ENCODE peak calls at places on chromosome 21, in five cellular contexts. M is suprapubic skin, F is mammary epithelial cell, G is testis, V is thoracic aorta. H is an unnamed sample.

GRCh38 chr21:28099296-28099695 is 893.4 kb downstream of the LTN1 start:
- DNase-seq in V (no peak), G (peak), M (no peak), F (no peak), H (no peak)

GRCh38 chr21:32955307-32955937 is 70.3 kb upstream of the OLIG2 start:
- DNase-seq in M (no peak), V (no peak), F (no peak), G (no peak), H (no peak)

GRCh38 chr21:25573409-25574206 is 33.7 kb downstream of the MRPL39 start:
- DNase-seq in F (peak), M (no peak), G (no peak), V (no peak), H (no peak)

GRCh38 chr21:29342394-29342957 is 43.8 kb downstream of the BACH1 start:
- DNase-seq in G (no peak), M (no peak), V (peak), F (peak), H (no peak)

GRCh38 chr21:15421947-15422346 is 307.8 kb upstream of the USP25 start:
- DNase-seq in F (peak), V (no peak), G (no peak), M (no peak), H (no peak)

GRCh38 chr21:26499475-26499874 is 73.6 kb downstream of the CYYR1 start:
- DNase-seq in F (no peak), M (no peak), V (no peak), G (no peak), H (no peak)

GRCh38 chr21:16837319-16837718 is 675.5 kb upstream of the CXADR start:
- DNase-seq in F (no peak), M (no peak), G (no peak), V (no peak), H (no peak)

GRCh38 chr21:32102426-32102825 is 176.4 kb downstream of the MIS18A start:
- DNase-seq in F (no peak), V (no peak), M (no peak), G (no peak), H (no peak)

DNA sequence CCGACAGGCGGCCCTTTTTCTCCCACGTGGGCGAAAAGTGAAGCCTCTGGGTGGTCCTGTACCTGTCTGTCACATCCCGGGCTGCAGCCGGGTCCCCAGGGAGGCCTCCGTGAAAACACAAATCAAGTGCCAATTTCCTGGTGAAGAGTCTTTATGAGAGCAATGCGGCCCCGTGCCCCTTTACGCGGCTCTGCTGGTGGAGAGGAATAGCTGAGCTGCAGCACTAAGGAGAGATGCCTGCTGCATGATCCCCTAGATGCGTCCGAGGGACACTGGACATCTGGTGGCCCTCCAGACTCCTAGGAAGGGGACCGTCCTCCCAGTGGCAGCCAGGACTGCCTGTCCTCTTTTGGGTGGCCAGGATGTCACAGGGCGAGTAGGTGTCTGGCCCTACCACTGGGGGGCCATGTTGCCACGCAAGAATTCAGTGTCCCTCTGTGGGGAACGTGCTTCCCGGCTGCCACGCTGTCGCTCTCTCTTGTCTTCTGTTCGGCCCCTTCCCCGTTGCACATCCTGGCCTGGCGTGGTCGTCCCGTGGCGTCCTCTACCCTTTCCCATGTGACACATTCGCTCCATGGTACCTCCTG is 38.7 kb downstream of the COL18A1 start:
- DNase-seq in G (no peak), F (no peak), V (no peak), M (no peak), H (no peak)
- TF ChIP-seq CTCF in G (no peak), F (no peak), V (no peak), M (no peak), H (no peak)

GRCh38 chr21:23394458-23394857 is 2212.8 kb downstream of the MRPL39 start:
- DNase-seq in M (no peak), G (no peak), F (no peak), V (no peak), H (no peak)
- TF ChIP-seq CTCF in M (no peak), G (no peak), F (no peak), V (no peak), H (peak)

DNA sequence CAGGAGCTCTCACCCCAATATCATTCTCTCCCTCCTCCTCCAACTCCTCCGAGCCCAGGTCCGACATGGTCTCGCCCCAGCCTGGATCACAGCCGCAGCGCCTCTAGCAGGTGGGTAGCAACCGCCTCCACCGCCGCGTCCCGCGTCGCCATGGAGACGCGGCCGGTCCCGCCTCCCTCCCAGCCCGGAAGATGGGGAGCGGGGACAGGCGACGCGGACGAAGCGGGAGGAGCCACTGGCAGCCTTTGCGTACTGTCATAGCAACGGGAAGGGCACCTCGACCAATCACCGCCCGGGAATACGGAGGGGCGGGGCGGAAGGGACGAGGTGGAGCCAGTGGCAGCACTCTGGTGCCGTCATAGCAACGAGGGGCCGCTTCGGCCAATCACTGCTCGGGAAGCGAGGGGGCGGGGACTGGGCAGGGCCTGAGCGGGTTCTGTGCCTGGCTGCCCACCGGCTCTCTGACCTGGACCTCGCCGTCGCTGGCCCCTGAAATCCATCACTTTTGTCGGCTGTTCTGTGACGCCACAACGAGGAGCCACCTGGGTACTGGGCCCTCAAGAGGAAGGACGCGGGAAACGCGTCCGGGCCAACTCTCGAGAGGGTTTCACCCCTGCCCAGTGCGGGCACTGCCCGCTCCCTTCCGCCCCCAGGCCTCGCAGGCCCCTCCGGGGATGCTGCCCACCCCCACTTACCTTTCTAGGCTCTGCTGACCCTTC is at the start of gene RSPH1:
- DNase-seq in G (peak), M (peak), V (peak), F (peak), H (peak)
- TF ChIP-seq CTCF in G (no peak), M (no peak), V (no peak), F (no peak), H (no peak)

GRCh38 chr21:37460196-37460595 is 93.6 kb downstream of the DYRK1A start:
- DNase-seq in G (no peak), V (no peak), F (no peak), M (no peak), H (no peak)
- TF ChIP-seq CTCF in G (no peak), V (no peak), F (no peak), M (no peak), H (peak)

GRCh38 chr21:18164933-18165332 is 79.7 kb upstream of the CHODL start:
- DNase-seq in G (peak), M (no peak), F (no peak), V (no peak), H (no peak)

GRCh38 chr21:18164483-18164882 is 80.2 kb upstream of the CHODL start:
- DNase-seq in G (no peak), V (no peak), F (no peak), M (no peak), H (no peak)

DNA sequence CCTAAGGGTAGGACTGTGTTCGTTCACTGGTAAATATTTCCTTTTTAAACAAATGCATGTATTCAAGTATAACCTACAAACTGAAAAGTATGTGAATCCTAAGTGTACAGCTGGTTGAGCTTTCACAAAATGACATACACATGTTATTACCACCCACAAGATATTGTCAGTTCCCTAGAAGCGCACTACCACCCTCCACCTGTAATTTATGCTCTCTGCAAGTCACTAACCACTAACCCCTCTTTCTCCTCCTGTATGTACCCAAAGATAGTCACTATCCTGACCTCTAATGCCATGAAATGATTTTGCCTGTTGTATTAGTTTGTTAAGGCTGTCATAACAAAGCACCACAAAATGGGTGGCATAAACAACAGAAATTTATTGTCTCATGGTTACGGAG is 82.8 kb upstream of the CHODL start:
- DNase-seq in M (no peak), G (no peak), V (no peak), F (no peak), H (no peak)
- TF ChIP-seq CTCF in M (no peak), G (no peak), V (no peak), F (no peak), H (no peak)

GRCh38 chr21:18387994-18388393 is 15.6 kb downstream of the TMPRSS15 start:
- DNase-seq in M (no peak), F (no peak), V (no peak), G (no peak), H (no peak)
- TF ChIP-seq CTCF in M (no peak), F (no peak), V (no peak), G (no peak), H (peak)

GRCh38 chr21:45472445-45473365 is 67.7 kb downstream of the COL18A1 start:
- DNase-seq in M (no peak), G (no peak), V (no peak), F (no peak), H (no peak)

GRCh38 chr21:45475004-45475685 is 67.1 kb downstream of the SLC19A1 start:
- DNase-seq in F (no peak), V (no peak), M (no peak), G (no peak), H (no peak)

GRCh38 chr21:45471229-45472052 is 66.5 kb downstream of the COL18A1 start:
- DNase-seq in V (no peak), M (no peak), F (peak), G (peak), H (no peak)

GRCh38 chr21:45474323-45474950 is 67.8 kb downstream of the SLC19A1 start:
- DNase-seq in F (no peak), G (no peak), V (no peak), M (no peak), H (no peak)

GRCh38 chr21:45473496-45474322 is 68.5 kb downstream of the SLC19A1 start:
- DNase-seq in F (no peak), G (no peak), V (no peak), M (no peak), H (no peak)
- TF ChIP-seq CTCF in F (no peak), G (no peak), V (no peak), M (no peak), H (no peak)

GRCh38 chr21:39204134-39204533 is 20.9 kb upstream of the PSMG1 start:
- DNase-seq in G (no peak), V (no peak), F (no peak), M (no peak), H (no peak)
- TF ChIP-seq CTCF in G (no peak), V (peak), F (peak), M (no peak), H (no peak)

GRCh38 chr21:41768371-41769042 is 1.7 kb upstream of the RIPK4 start:
- DNase-seq in M (no peak), G (no peak), F (peak), V (no peak), H (no peak)
- TF ChIP-seq CTCF in M (no peak), G (no peak), F (peak), V (no peak), H (peak)